ENCODE peak calls at places on chromosomes 5 and 9, in eight cellular contexts. One of them, this sample, is unnamed.

GRCh38 chr9:87663556-87663955 is 62.4 kb upstream of the CTSL start:
- DNase-seq in COR-L47: no peak
- DNase-seq in GM18507: no peak
- DNase-seq in kidney epithelial cell: no peak
- DNase-seq in RWPE1: no peak
- DNase-seq in neural progenitor cell: no peak
- DNase-seq in fibroblast of the aortic adventitia: no peak
- DNase-seq in cardiac muscle cell: no peak
- DNase-seq in this sample: no peak

GRCh38 chr5:78235289-78235688 is 59.2 kb downstream of the AP3B1 start:
- DNase-seq in GM18507: no peak
- DNase-seq in cardiac muscle cell: no peak
- DNase-seq in neural progenitor cell: no peak
- DNase-seq in kidney epithelial cell: no peak
- DNase-seq in fibroblast of the aortic adventitia: peak; percentile 55
- DNase-seq in RWPE1: no peak
- DNase-seq in COR-L47: no peak
- DNase-seq in this sample: peak; percentile 31

GRCh38 chr9:112792670-112793069 is 42.1 kb downstream of the SNX30 start:
- DNase-seq in COR-L47: no peak
- DNase-seq in cardiac muscle cell: no peak
- DNase-seq in neural progenitor cell: no peak
- DNase-seq in GM18507: no peak
- DNase-seq in RWPE1: no peak
- DNase-seq in fibroblast of the aortic adventitia: no peak
- DNase-seq in kidney epithelial cell: no peak
- DNase-seq in this sample: no peak

GRCh38 chr5:175438234-175438857 is 5.6 kb downstream of the DRD1 start:
- DNase-seq in fibroblast of the aortic adventitia: no peak
- DNase-seq in RWPE1: no peak
- DNase-seq in kidney epithelial cell: no peak
- DNase-seq in GM18507: no peak
- DNase-seq in COR-L47: no peak
- DNase-seq in neural progenitor cell: no peak
- DNase-seq in cardiac muscle cell: no peak
- DNase-seq in this sample: no peak

GRCh38 chr9:122251351-122251750 is 13.3 kb downstream of the RBM18 start:
- DNase-seq in kidney epithelial cell: no peak
- DNase-seq in neural progenitor cell: no peak
- DNase-seq in cardiac muscle cell: no peak
- DNase-seq in GM18507: no peak
- DNase-seq in RWPE1: no peak
- DNase-seq in COR-L47: no peak
- DNase-seq in fibroblast of the aortic adventitia: no peak
- DNase-seq in this sample: no peak

GRCh38 chr9:91427873-91428272 is 4.2 kb upstream of the NFIL3 start:
- DNase-seq in RWPE1: peak; percentile 41
- DNase-seq in COR-L47: no peak
- DNase-seq in fibroblast of the aortic adventitia: peak; percentile 89
- DNase-seq in neural progenitor cell: no peak
- DNase-seq in GM18507: no peak
- DNase-seq in kidney epithelial cell: no peak
- DNase-seq in cardiac muscle cell: peak; percentile 81
- DNase-seq in this sample: peak; percentile 69

GRCh38 chr9:93081931-93082330 is 14.1 kb upstream of the CARD19 start:
- DNase-seq in GM18507: no peak
- DNase-seq in neural progenitor cell: no peak
- DNase-seq in fibroblast of the aortic adventitia: no peak
- DNase-seq in RWPE1: no peak
- DNase-seq in COR-L47: no peak
- DNase-seq in cardiac muscle cell: peak; percentile 75
- DNase-seq in kidney epithelial cell: no peak
- DNase-seq in this sample: no peak

GRCh38 chr5:140926903-140927573 is 939 bp downstream of the PCDHAC1 start:
- DNase-seq in GM18507: no peak
- DNase-seq in neural progenitor cell: peak; percentile 70
- DNase-seq in kidney epithelial cell: no peak
- DNase-seq in cardiac muscle cell: peak; percentile 28
- DNase-seq in COR-L47: no peak
- DNase-seq in RWPE1: peak; percentile 54
- DNase-seq in fibroblast of the aortic adventitia: peak; percentile 1
- DNase-seq in this sample: no peak

GRCh38 chr9:36914212-36914577 is 119.9 kb downstream of the PAX5 start:
- DNase-seq in kidney epithelial cell: no peak
- DNase-seq in RWPE1: no peak
- DNase-seq in GM18507: no peak
- DNase-seq in fibroblast of the aortic adventitia: no peak
- DNase-seq in cardiac muscle cell: no peak
- DNase-seq in neural progenitor cell: no peak
- DNase-seq in COR-L47: peak; percentile 22
- DNase-seq in this sample: no peak

GRCh38 chr9:134342746-134343115 is 16.5 kb downstream of the RXRA start:
- DNase-seq in GM18507: no peak
- DNase-seq in fibroblast of the aortic adventitia: no peak
- DNase-seq in kidney epithelial cell: no peak
- DNase-seq in neural progenitor cell: no peak
- DNase-seq in COR-L47: no peak
- DNase-seq in RWPE1: no peak
- DNase-seq in cardiac muscle cell: no peak
- DNase-seq in this sample: no peak

GRCh38 chr9:18438951-18439350 is 35.0 kb upstream of the ADAMTSL1 start:
- DNase-seq in cardiac muscle cell: peak; percentile 58
- DNase-seq in fibroblast of the aortic adventitia: no peak
- DNase-seq in COR-L47: no peak
- DNase-seq in GM18507: no peak
- DNase-seq in RWPE1: no peak
- DNase-seq in neural progenitor cell: no peak
- DNase-seq in kidney epithelial cell: no peak
- DNase-seq in this sample: no peak

GRCh38 chr5:68548959-68549676 is 333.6 kb downstream of the PIK3R1 start:
- DNase-seq in fibroblast of the aortic adventitia: peak; percentile 43
- DNase-seq in RWPE1: peak; percentile 85
- DNase-seq in kidney epithelial cell: no peak
- DNase-seq in cardiac muscle cell: peak; percentile 57
- DNase-seq in COR-L47: no peak
- DNase-seq in neural progenitor cell: no peak
- DNase-seq in GM18507: no peak
- DNase-seq in this sample: peak; percentile 90

GRCh38 chr5:180808461-180809000 is 5.9 kb upstream of the MGAT1 start:
- DNase-seq in kidney epithelial cell: no peak
- DNase-seq in cardiac muscle cell: no peak
- DNase-seq in COR-L47: no peak
- DNase-seq in fibroblast of the aortic adventitia: no peak
- DNase-seq in RWPE1: no peak
- DNase-seq in neural progenitor cell: no peak
- DNase-seq in GM18507: no peak
- DNase-seq in this sample: no peak

GRCh38 chr5:119878712-119879111 is 249.4 kb downstream of the FAM170A start:
- DNase-seq in fibroblast of the aortic adventitia: no peak
- DNase-seq in RWPE1: no peak
- DNase-seq in GM18507: no peak
- DNase-seq in COR-L47: no peak
- DNase-seq in kidney epithelial cell: no peak
- DNase-seq in cardiac muscle cell: no peak
- DNase-seq in neural progenitor cell: peak; percentile 38
- DNase-seq in this sample: no peak

GRCh38 chr9:120997502-120997901 is 52.6 kb downstream of the C5 start:
- DNase-seq in RWPE1: no peak
- DNase-seq in kidney epithelial cell: no peak
- DNase-seq in fibroblast of the aortic adventitia: no peak
- DNase-seq in COR-L47: no peak
- DNase-seq in neural progenitor cell: no peak
- DNase-seq in cardiac muscle cell: no peak
- DNase-seq in GM18507: no peak
- DNase-seq in this sample: no peak

GRCh38 chr5:137735531-137736284 is at the start of gene KLHL3:
- DNase-seq in RWPE1: no peak
- DNase-seq in COR-L47: peak; percentile 75
- DNase-seq in neural progenitor cell: peak; percentile 89
- DNase-seq in fibroblast of the aortic adventitia: peak; percentile 40
- DNase-seq in GM18507: no peak
- DNase-seq in cardiac muscle cell: peak; percentile 70
- DNase-seq in kidney epithelial cell: peak; percentile 38
- DNase-seq in this sample: no peak

GRCh38 chr9:8696536-8696935 is 897.0 kb upstream of the DMAC1 start:
- DNase-seq in fibroblast of the aortic adventitia: no peak
- DNase-seq in RWPE1: no peak
- DNase-seq in cardiac muscle cell: no peak
- DNase-seq in neural progenitor cell: no peak
- DNase-seq in COR-L47: no peak
- DNase-seq in GM18507: no peak
- DNase-seq in kidney epithelial cell: no peak
- DNase-seq in this sample: no peak

This sample was measured in LHCN-M2.